ENCODE peak calls at places on chromosomes 16 and 17, in five cellular contexts. One of them, this sample, is unnamed. For H3K9me3, the result is how much of the 10 kb centered on the place peaks cover.

GRCh38 chr16:75216576-75216975 is 2.2 kb upstream of the CTRB1 start:
- DNase-seq in tibial artery: no peak
- DNase-seq in CD8-positive, alpha-beta T cell: no peak
- DNase-seq in sigmoid colon: no peak
- DNase-seq in ascending aorta: no peak
- DNase-seq in this sample: no peak

GRCh38 chr16:46949216-46949892 is 24.1 kb downstream of the DNAJA2 start:
- DNase-seq in tibial artery: no peak
- DNase-seq in CD8-positive, alpha-beta T cell: no peak
- DNase-seq in sigmoid colon: no peak
- DNase-seq in ascending aorta: no peak
- DNase-seq in this sample: no peak

GRCh38 chr17:21176996-21177395 is 37.0 kb downstream of the TMEM11 start:
- DNase-seq in tibial artery: peak
- DNase-seq in CD8-positive, alpha-beta T cell: no peak
- DNase-seq in sigmoid colon: peak
- DNase-seq in ascending aorta: peak
- DNase-seq in this sample: no peak

GRCh38 chr16:55832788-55833583 is at the start of gene CES1:
- DNase-seq in tibial artery: peak
- DNase-seq in CD8-positive, alpha-beta T cell: no peak
- DNase-seq in sigmoid colon: peak
- DNase-seq in ascending aorta: no peak
- DNase-seq in this sample: peak

GRCh38 chr17:11853321-11854151 is 143.7 kb downstream of the ZNF18 start:
- DNase-seq in tibial artery: no peak
- DNase-seq in CD8-positive, alpha-beta T cell: no peak
- DNase-seq in sigmoid colon: no peak
- DNase-seq in ascending aorta: no peak
- DNase-seq in this sample: no peak

GRCh38 chr17:42895185-42895555 is 5.4 kb upstream of the G6PC1 start:
- DNase-seq in tibial artery: peak
- DNase-seq in CD8-positive, alpha-beta T cell: no peak
- DNase-seq in sigmoid colon: peak
- DNase-seq in ascending aorta: peak
- DNase-seq in this sample: peak

GRCh38 chr17:44417553-44417952 is 28.1 kb upstream of the ITGA2B start:
- DNase-seq in tibial artery: no peak
- DNase-seq in CD8-positive, alpha-beta T cell: no peak
- DNase-seq in sigmoid colon: no peak
- DNase-seq in ascending aorta: no peak
- DNase-seq in this sample: peak

GRCh38 chr17:57911834-57912673 is 43.2 kb downstream of the CUEDC1 start:
- DNase-seq in tibial artery: peak
- DNase-seq in CD8-positive, alpha-beta T cell: no peak
- DNase-seq in sigmoid colon: peak
- DNase-seq in ascending aorta: peak
- DNase-seq in this sample: peak

GRCh38 chr17:50540485-50541401 is 6.2 kb upstream of the SPATA20 start:
- DNase-seq in tibial artery: no peak
- DNase-seq in CD8-positive, alpha-beta T cell: no peak
- DNase-seq in sigmoid colon: no peak
- DNase-seq in ascending aorta: no peak
- DNase-seq in this sample: no peak

GRCh38 chr17:57662644-57663308 is 82.3 kb downstream of the CCDC182 start:
- DNase-seq in tibial artery: peak
- DNase-seq in CD8-positive, alpha-beta T cell: no peak
- DNase-seq in sigmoid colon: peak
- DNase-seq in ascending aorta: peak
- DNase-seq in this sample: peak

GRCh38 chr17:40366076-40366860 is 1.7 kb upstream of the GJD3 start:
- DNase-seq in tibial artery: no peak
- DNase-seq in CD8-positive, alpha-beta T cell: no peak
- DNase-seq in sigmoid colon: peak
- DNase-seq in ascending aorta: no peak
- DNase-seq in this sample: no peak

GRCh38 chr17:19457046-19457445 is 46.0 kb downstream of the RNF112 start:
- DNase-seq in tibial artery: no peak
- DNase-seq in CD8-positive, alpha-beta T cell: no peak
- DNase-seq in sigmoid colon: no peak
- DNase-seq in ascending aorta: peak
- DNase-seq in this sample: no peak

GRCh38 chr17:65558683-65559311 is 2.7 kb downstream of the AXIN2 start:
- DNase-seq in tibial artery: no peak
- DNase-seq in CD8-positive, alpha-beta T cell: no peak
- DNase-seq in sigmoid colon: no peak
- DNase-seq in ascending aorta: no peak
- DNase-seq in this sample: no peak

GRCh38 chr17:38357488-38358123 is 6.0 kb downstream of the SOCS7 start:
- DNase-seq in tibial artery: no peak
- DNase-seq in CD8-positive, alpha-beta T cell: no peak
- DNase-seq in sigmoid colon: peak
- DNase-seq in ascending aorta: no peak
- DNase-seq in this sample: no peak

GRCh38 chr16:51697454-51697853 is 546.4 kb upstream of the SALL1 start:
- DNase-seq in tibial artery: no peak
- DNase-seq in CD8-positive, alpha-beta T cell: no peak
- DNase-seq in sigmoid colon: no peak
- DNase-seq in ascending aorta: no peak
- DNase-seq in this sample: no peak

GRCh38 chr16:11359370-11359769 is 14.1 kb downstream of the RMI2 start:
- DNase-seq in tibial artery: no peak
- DNase-seq in CD8-positive, alpha-beta T cell: no peak
- DNase-seq in sigmoid colon: no peak
- DNase-seq in ascending aorta: no peak
- DNase-seq in this sample: no peak

GRCh38 chr16:65375651-65376050 is 253.8 kb upstream of the CDH11 start:
- DNase-seq in tibial artery: no peak
- DNase-seq in CD8-positive, alpha-beta T cell: no peak
- DNase-seq in sigmoid colon: no peak
- DNase-seq in ascending aorta: no peak
- DNase-seq in this sample: no peak

GRCh38 chr16:66634527-66635196 is 30.2 kb downstream of the CMTM3 start:
- DNase-seq in tibial artery: no peak
- DNase-seq in CD8-positive, alpha-beta T cell: no peak
- DNase-seq in sigmoid colon: no peak
- DNase-seq in ascending aorta: no peak
- DNase-seq in this sample: no peak

GRCh38 chr17:8140413-8141029 is 11.7 kb downstream of the PER1 start:
- DNase-seq in tibial artery: peak
- DNase-seq in CD8-positive, alpha-beta T cell: no peak
- DNase-seq in sigmoid colon: peak
- DNase-seq in ascending aorta: no peak
- DNase-seq in this sample: peak

GRCh38 chr16:1960665-1961630 is 1.6 kb downstream of the NDUFB10 start:
- DNase-seq in tibial artery: no peak
- DNase-seq in CD8-positive, alpha-beta T cell: peak
- DNase-seq in sigmoid colon: no peak
- DNase-seq in ascending aorta: no peak
- DNase-seq in this sample: no peak

GRCh38 chr17:50269477-50270429 is 4.5 kb upstream of the TMEM92 start:
- DNase-seq in tibial artery: peak
- DNase-seq in CD8-positive, alpha-beta T cell: peak
- DNase-seq in sigmoid colon: peak
- DNase-seq in ascending aorta: peak
- DNase-seq in this sample: peak

GRCh38 chr16:56482667-56483236 is 31.4 kb downstream of the OGFOD1 start:
- DNase-seq in tibial artery: no peak
- DNase-seq in CD8-positive, alpha-beta T cell: no peak
- DNase-seq in sigmoid colon: no peak
- DNase-seq in ascending aorta: no peak
- DNase-seq in this sample: no peak

GRCh38 chr17:62627904-62628603 is 584 bp downstream of the MRC2 start:
- DNase-seq in tibial artery: peak
- DNase-seq in CD8-positive, alpha-beta T cell: no peak
- DNase-seq in sigmoid colon: peak
- DNase-seq in ascending aorta: peak
- DNase-seq in this sample: no peak

GRCh38 chr16:87186440-87186839 is 130.8 kb downstream of the C16orf95 start:
- DNase-seq in tibial artery: no peak
- DNase-seq in CD8-positive, alpha-beta T cell: no peak
- DNase-seq in sigmoid colon: no peak
- DNase-seq in ascending aorta: no peak
- DNase-seq in this sample: no peak

GRCh38 chr17:16472539-16472938 is 19.5 kb downstream of the LRRC75A start:
- DNase-seq in tibial artery: no peak
- DNase-seq in CD8-positive, alpha-beta T cell: no peak
- DNase-seq in sigmoid colon: no peak
- DNase-seq in ascending aorta: no peak
- DNase-seq in this sample: no peak

GRCh38 chr16:58499092-58499511 is 841 bp upstream of the NDRG4 start:
- DNase-seq in tibial artery: peak
- DNase-seq in CD8-positive, alpha-beta T cell: no peak
- DNase-seq in sigmoid colon: peak
- DNase-seq in ascending aorta: no peak
- DNase-seq in this sample: no peak
- H3K4me3 ChIP-seq in tibial artery: no peak
- H3K4me3 ChIP-seq in CD8-positive, alpha-beta T cell: no peak
- H3K4me3 ChIP-seq in sigmoid colon: no peak
- H3K4me3 ChIP-seq in ascending aorta: no peak
- H3K4me3 ChIP-seq in this sample: no peak

GRCh38 chr16:3327514-3327913 is 22.2 kb downstream of the ZNF75A start:
- DNase-seq in tibial artery: no peak
- DNase-seq in CD8-positive, alpha-beta T cell: no peak
- DNase-seq in sigmoid colon: no peak
- DNase-seq in ascending aorta: no peak
- DNase-seq in this sample: no peak

GRCh38 chr16:3317315-3317999 is 12.2 kb downstream of the ZNF75A start:
- DNase-seq in tibial artery: no peak
- DNase-seq in CD8-positive, alpha-beta T cell: no peak
- DNase-seq in sigmoid colon: no peak
- DNase-seq in ascending aorta: no peak
- DNase-seq in this sample: no peak

DNA sequence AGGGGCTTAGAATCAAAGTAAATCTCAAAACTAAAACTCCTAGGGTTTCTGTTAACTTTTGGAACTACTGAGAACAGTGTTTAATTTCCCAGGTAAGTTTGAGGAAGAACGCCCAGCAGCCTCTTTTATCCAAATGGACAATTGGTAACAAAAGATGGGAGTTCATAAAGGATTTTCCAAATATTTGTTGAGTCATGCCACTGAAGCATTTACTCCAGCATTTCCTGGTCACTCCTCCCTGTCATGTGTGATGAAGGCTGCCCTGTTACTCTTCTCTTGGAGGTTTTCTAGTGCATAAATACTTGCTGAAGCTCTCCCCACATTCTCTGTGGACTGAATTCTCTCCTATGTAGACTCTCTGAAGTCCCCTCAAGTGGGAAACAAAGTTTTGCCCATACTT is 16.5 kb downstream of the ZNF75A start:
- DNase-seq in tibial artery: no peak
- DNase-seq in CD8-positive, alpha-beta T cell: no peak
- DNase-seq in sigmoid colon: no peak
- DNase-seq in ascending aorta: no peak
- DNase-seq in this sample: no peak
- H3K9me3 ChIP-seq in tibial artery: half or more
- H3K9me3 ChIP-seq in CD8-positive, alpha-beta T cell: under half
- H3K9me3 ChIP-seq in sigmoid colon: under half
- H3K9me3 ChIP-seq in ascending aorta: half or more
- H3K9me3 ChIP-seq in this sample: half or more

GRCh38 chr16:49440156-49441065 is 66.8 kb downstream of the C16orf78 start:
- DNase-seq in tibial artery: peak
- DNase-seq in CD8-positive, alpha-beta T cell: no peak
- DNase-seq in sigmoid colon: peak
- DNase-seq in ascending aorta: no peak
- DNase-seq in this sample: no peak

GRCh38 chr16:49443576-49443975 is 70.0 kb downstream of the C16orf78 start:
- DNase-seq in tibial artery: peak
- DNase-seq in CD8-positive, alpha-beta T cell: no peak
- DNase-seq in sigmoid colon: no peak
- DNase-seq in ascending aorta: no peak
- DNase-seq in this sample: no peak

GRCh38 chr16:49442805-49443204 is 69.2 kb downstream of the C16orf78 start:
- DNase-seq in tibial artery: peak
- DNase-seq in CD8-positive, alpha-beta T cell: no peak
- DNase-seq in sigmoid colon: no peak
- DNase-seq in ascending aorta: no peak
- DNase-seq in this sample: no peak

GRCh38 chr16:49439676-49440075 is 66.1 kb downstream of the C16orf78 start:
- DNase-seq in tibial artery: peak
- DNase-seq in CD8-positive, alpha-beta T cell: no peak
- DNase-seq in sigmoid colon: peak
- DNase-seq in ascending aorta: no peak
- DNase-seq in this sample: no peak

DNA sequence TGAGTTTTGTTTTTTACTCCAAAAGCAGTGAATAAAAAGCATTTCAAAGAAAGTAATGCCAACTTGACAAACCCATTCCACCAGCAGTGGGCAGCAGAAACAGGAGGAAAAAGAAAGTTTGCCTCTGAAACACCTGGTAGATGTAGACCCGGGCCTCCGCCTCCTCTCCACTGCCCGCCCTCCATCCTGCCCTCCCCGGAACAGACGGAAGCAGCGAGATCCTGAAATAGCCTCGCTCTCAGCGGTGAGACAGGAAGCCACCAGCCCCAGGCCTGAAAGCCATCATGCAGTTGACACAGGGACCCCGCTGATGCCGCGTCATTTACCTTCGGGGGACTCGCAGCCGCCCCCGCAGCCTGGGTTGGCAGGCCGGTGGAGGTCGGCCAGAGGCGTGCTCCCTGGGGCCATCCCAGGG is 67.8 kb downstream of the C16orf78 start:
- DNase-seq in tibial artery: peak
- DNase-seq in CD8-positive, alpha-beta T cell: peak
- DNase-seq in sigmoid colon: no peak
- DNase-seq in ascending aorta: no peak
- DNase-seq in this sample: no peak
- TF ChIP-seq CTCF in tibial artery: no peak
- TF ChIP-seq CTCF in CD8-positive, alpha-beta T cell: peak
- TF ChIP-seq CTCF in sigmoid colon: no peak
- TF ChIP-seq CTCF in ascending aorta: no peak
- TF ChIP-seq CTCF in this sample: no peak

DNA sequence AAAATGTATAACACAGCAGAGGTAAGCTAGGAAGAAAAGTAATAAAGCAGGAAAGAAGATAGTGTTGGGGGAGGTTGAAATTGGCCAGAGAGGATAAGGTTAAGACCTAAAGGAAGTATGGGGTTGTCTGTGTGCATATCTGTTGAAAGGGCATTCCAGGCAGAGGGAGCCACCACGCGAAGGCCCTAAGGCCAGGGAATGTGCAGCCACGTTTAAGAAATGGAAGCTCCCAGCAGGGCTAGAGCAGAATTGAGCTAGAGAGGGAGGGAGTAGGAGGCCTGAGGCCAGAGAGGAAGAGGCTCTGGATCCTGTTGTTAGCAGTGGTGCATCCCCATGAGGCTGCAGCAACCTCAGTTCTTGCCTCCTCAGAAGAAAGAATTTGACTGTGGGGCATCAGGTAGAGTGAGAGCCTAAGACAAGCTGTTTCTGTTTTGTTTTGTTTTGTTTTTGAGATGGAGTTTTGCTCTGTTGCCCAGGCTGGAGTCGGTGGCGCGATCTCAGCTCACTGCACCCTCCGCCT is 59.0 kb upstream of the CACNG5 start:
- DNase-seq in tibial artery: no peak
- DNase-seq in CD8-positive, alpha-beta T cell: no peak
- DNase-seq in sigmoid colon: no peak
- DNase-seq in ascending aorta: no peak
- DNase-seq in this sample: no peak
- H3K4me3 ChIP-seq in tibial artery: no peak
- H3K4me3 ChIP-seq in CD8-positive, alpha-beta T cell: no peak
- H3K4me3 ChIP-seq in sigmoid colon: no peak
- H3K4me3 ChIP-seq in ascending aorta: no peak
- H3K4me3 ChIP-seq in this sample: no peak

This sample was measured in gastrocnemius medialis.